ENCODE peak calls at places on chromosomes 1 and 21, in nine cellular contexts. One of them, this sample, is unnamed.

GRCh38 chr1:9145021-9145668 is 16.2 kb upstream of the GPR157 start:
- DNase-seq in MG63: peak
- DNase-seq in IMR-90: peak
- DNase-seq in right cardiac atrium: no peak
- DNase-seq in upper lobe of right lung: no peak
- DNase-seq in PC-3: peak
- DNase-seq in coronary artery: no peak
- DNase-seq in GM23338: no peak
- DNase-seq in suprapubic skin: no peak
- DNase-seq in this sample: peak

GRCh38 chr21:39681845-39682244 is 63.1 kb upstream of the IGSF5 start:
- DNase-seq in MG63: no peak
- DNase-seq in IMR-90: peak
- DNase-seq in right cardiac atrium: no peak
- DNase-seq in upper lobe of right lung: no peak
- DNase-seq in PC-3: no peak
- DNase-seq in coronary artery: no peak
- DNase-seq in GM23338: no peak
- DNase-seq in suprapubic skin: no peak
- DNase-seq in this sample: peak

GRCh38 chr1:51070640-51071039 is 31.4 kb upstream of the C1orf185 start:
- DNase-seq in MG63: no peak
- DNase-seq in IMR-90: peak
- DNase-seq in right cardiac atrium: no peak
- DNase-seq in upper lobe of right lung: no peak
- DNase-seq in PC-3: peak
- DNase-seq in coronary artery: no peak
- DNase-seq in GM23338: no peak
- DNase-seq in suprapubic skin: no peak
- DNase-seq in this sample: peak

GRCh38 chr1:61980561-61980960 is 214.1 kb upstream of the L1TD1 start:
- DNase-seq in MG63: no peak
- DNase-seq in IMR-90: no peak
- DNase-seq in right cardiac atrium: no peak
- DNase-seq in upper lobe of right lung: no peak
- DNase-seq in PC-3: no peak
- DNase-seq in coronary artery: no peak
- DNase-seq in GM23338: peak
- DNase-seq in suprapubic skin: no peak
- DNase-seq in this sample: peak

GRCh38 chr21:29625990-29626389 is 313.8 kb downstream of the GRIK1 start:
- DNase-seq in MG63: no peak
- DNase-seq in IMR-90: no peak
- DNase-seq in right cardiac atrium: no peak
- DNase-seq in upper lobe of right lung: no peak
- DNase-seq in PC-3: no peak
- DNase-seq in coronary artery: no peak
- DNase-seq in GM23338: no peak
- DNase-seq in suprapubic skin: no peak
- DNase-seq in this sample: no peak

GRCh38 chr1:244633140-244633539 is 19.8 kb upstream of the DESI2 start:
- DNase-seq in MG63: no peak
- DNase-seq in IMR-90: no peak
- DNase-seq in right cardiac atrium: no peak
- DNase-seq in upper lobe of right lung: no peak
- DNase-seq in PC-3: no peak
- DNase-seq in coronary artery: no peak
- DNase-seq in GM23338: no peak
- DNase-seq in suprapubic skin: no peak
- DNase-seq in this sample: no peak

GRCh38 chr1:94526581-94526980 is 15.0 kb downstream of the F3 start:
- DNase-seq in MG63: no peak
- DNase-seq in IMR-90: no peak
- DNase-seq in right cardiac atrium: no peak
- DNase-seq in upper lobe of right lung: no peak
- DNase-seq in PC-3: no peak
- DNase-seq in coronary artery: no peak
- DNase-seq in GM23338: no peak
- DNase-seq in suprapubic skin: no peak
- DNase-seq in this sample: no peak

GRCh38 chr1:212463565-212464270 is 31.0 kb downstream of the NENF start:
- DNase-seq in MG63: no peak
- DNase-seq in IMR-90: no peak
- DNase-seq in right cardiac atrium: no peak
- DNase-seq in upper lobe of right lung: peak
- DNase-seq in PC-3: no peak
- DNase-seq in coronary artery: no peak
- DNase-seq in GM23338: no peak
- DNase-seq in suprapubic skin: no peak
- DNase-seq in this sample: no peak

GRCh38 chr1:216576246-216576645 is 147.0 kb downstream of the ESRRG start:
- DNase-seq in MG63: no peak
- DNase-seq in IMR-90: peak
- DNase-seq in right cardiac atrium: no peak
- DNase-seq in upper lobe of right lung: no peak
- DNase-seq in PC-3: no peak
- DNase-seq in coronary artery: no peak
- DNase-seq in GM23338: no peak
- DNase-seq in suprapubic skin: no peak
- DNase-seq in this sample: no peak

GRCh38 chr1:82979593-82980230 is 1019.2 kb downstream of the TTLL7 start:
- DNase-seq in MG63: no peak
- DNase-seq in IMR-90: no peak
- DNase-seq in right cardiac atrium: no peak
- DNase-seq in upper lobe of right lung: no peak
- DNase-seq in PC-3: no peak
- DNase-seq in coronary artery: no peak
- DNase-seq in GM23338: no peak
- DNase-seq in suprapubic skin: no peak
- DNase-seq in this sample: no peak

GRCh38 chr1:161506336-161507223 is 1.3 kb downstream of the FCGR2A start:
- DNase-seq in MG63: peak
- DNase-seq in IMR-90: peak
- DNase-seq in right cardiac atrium: peak
- DNase-seq in upper lobe of right lung: peak
- DNase-seq in PC-3: no peak
- DNase-seq in coronary artery: no peak
- DNase-seq in GM23338: peak
- DNase-seq in suprapubic skin: peak
- DNase-seq in this sample: peak

GRCh38 chr1:78652019-78652560 is 2.5 kb downstream of the IFI44 start:
- DNase-seq in MG63: peak
- DNase-seq in IMR-90: no peak
- DNase-seq in right cardiac atrium: no peak
- DNase-seq in upper lobe of right lung: no peak
- DNase-seq in PC-3: no peak
- DNase-seq in coronary artery: no peak
- DNase-seq in GM23338: no peak
- DNase-seq in suprapubic skin: no peak
- DNase-seq in this sample: no peak
- H3K4me3 ChIP-seq in MG63: peak
- H3K4me3 ChIP-seq in IMR-90: no peak
- H3K4me3 ChIP-seq in right cardiac atrium: peak
- H3K4me3 ChIP-seq in upper lobe of right lung: peak
- H3K4me3 ChIP-seq in PC-3: no peak
- H3K4me3 ChIP-seq in coronary artery: peak
- H3K4me3 ChIP-seq in GM23338: no peak
- H3K4me3 ChIP-seq in suprapubic skin: peak
- H3K4me3 ChIP-seq in this sample: peak

DNA sequence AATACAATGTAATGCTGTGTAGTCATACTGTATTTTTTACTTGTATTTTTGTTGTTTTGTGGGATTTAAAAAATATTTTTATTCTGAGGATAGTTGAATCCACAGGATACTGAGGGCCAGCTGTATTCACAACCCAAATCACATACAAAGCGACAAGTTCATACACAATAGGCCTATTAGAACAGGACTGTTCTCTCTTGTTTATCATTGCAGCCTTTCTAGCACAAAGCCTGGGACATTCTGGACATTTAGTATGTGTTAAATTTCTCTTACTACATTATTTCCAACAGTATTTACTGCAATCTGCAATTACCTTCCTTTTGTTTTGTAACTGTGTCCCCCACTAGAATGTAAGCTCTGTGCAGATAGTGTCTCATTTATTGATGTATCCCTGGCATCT is 65.4 kb downstream of the SLC35A3 start:
- DNase-seq in MG63: no peak
- DNase-seq in IMR-90: no peak
- DNase-seq in right cardiac atrium: no peak
- DNase-seq in upper lobe of right lung: no peak
- DNase-seq in PC-3: no peak
- DNase-seq in coronary artery: no peak
- DNase-seq in GM23338: no peak
- DNase-seq in suprapubic skin: no peak
- DNase-seq in this sample: no peak
- H3K4me3 ChIP-seq in MG63: no peak
- H3K4me3 ChIP-seq in IMR-90: no peak
- H3K4me3 ChIP-seq in right cardiac atrium: no peak
- H3K4me3 ChIP-seq in upper lobe of right lung: no peak
- H3K4me3 ChIP-seq in PC-3: no peak
- H3K4me3 ChIP-seq in coronary artery: no peak
- H3K4me3 ChIP-seq in GM23338: no peak
- H3K4me3 ChIP-seq in suprapubic skin: no peak
- H3K4me3 ChIP-seq in this sample: no peak

GRCh38 chr1:10189659-10190058 is 20.7 kb upstream of the KIF1B start:
- DNase-seq in MG63: no peak
- DNase-seq in IMR-90: no peak
- DNase-seq in right cardiac atrium: no peak
- DNase-seq in upper lobe of right lung: no peak
- DNase-seq in PC-3: no peak
- DNase-seq in coronary artery: no peak
- DNase-seq in GM23338: no peak
- DNase-seq in suprapubic skin: no peak
- DNase-seq in this sample: no peak
- H3K4me3 ChIP-seq in MG63: no peak
- H3K4me3 ChIP-seq in IMR-90: no peak
- H3K4me3 ChIP-seq in right cardiac atrium: no peak
- H3K4me3 ChIP-seq in upper lobe of right lung: no peak
- H3K4me3 ChIP-seq in PC-3: no peak
- H3K4me3 ChIP-seq in coronary artery: no peak
- H3K4me3 ChIP-seq in GM23338: no peak
- H3K4me3 ChIP-seq in suprapubic skin: no peak
- H3K4me3 ChIP-seq in this sample: no peak

GRCh38 chr1:109391161-109391556 is 6.6 kb downstream of the SORT1 start:
- DNase-seq in MG63: no peak
- DNase-seq in IMR-90: peak
- DNase-seq in right cardiac atrium: no peak
- DNase-seq in upper lobe of right lung: no peak
- DNase-seq in PC-3: peak
- DNase-seq in coronary artery: no peak
- DNase-seq in GM23338: no peak
- DNase-seq in suprapubic skin: no peak
- DNase-seq in this sample: peak

GRCh38 chr1:109389638-109390341 is 7.9 kb downstream of the SORT1 start:
- DNase-seq in MG63: no peak
- DNase-seq in IMR-90: no peak
- DNase-seq in right cardiac atrium: no peak
- DNase-seq in upper lobe of right lung: no peak
- DNase-seq in PC-3: no peak
- DNase-seq in coronary artery: no peak
- DNase-seq in GM23338: no peak
- DNase-seq in suprapubic skin: no peak
- DNase-seq in this sample: no peak

GRCh38 chr1:109392788-109393580 is 4.7 kb downstream of the SORT1 start:
- DNase-seq in MG63: no peak
- DNase-seq in IMR-90: peak
- DNase-seq in right cardiac atrium: peak
- DNase-seq in upper lobe of right lung: peak
- DNase-seq in PC-3: peak
- DNase-seq in coronary artery: peak
- DNase-seq in GM23338: no peak
- DNase-seq in suprapubic skin: no peak
- DNase-seq in this sample: peak

GRCh38 chr1:109392037-109392787 is 5.5 kb downstream of the SORT1 start:
- DNase-seq in MG63: no peak
- DNase-seq in IMR-90: no peak
- DNase-seq in right cardiac atrium: peak
- DNase-seq in upper lobe of right lung: no peak
- DNase-seq in PC-3: no peak
- DNase-seq in coronary artery: peak
- DNase-seq in GM23338: no peak
- DNase-seq in suprapubic skin: no peak
- DNase-seq in this sample: no peak

DNA sequence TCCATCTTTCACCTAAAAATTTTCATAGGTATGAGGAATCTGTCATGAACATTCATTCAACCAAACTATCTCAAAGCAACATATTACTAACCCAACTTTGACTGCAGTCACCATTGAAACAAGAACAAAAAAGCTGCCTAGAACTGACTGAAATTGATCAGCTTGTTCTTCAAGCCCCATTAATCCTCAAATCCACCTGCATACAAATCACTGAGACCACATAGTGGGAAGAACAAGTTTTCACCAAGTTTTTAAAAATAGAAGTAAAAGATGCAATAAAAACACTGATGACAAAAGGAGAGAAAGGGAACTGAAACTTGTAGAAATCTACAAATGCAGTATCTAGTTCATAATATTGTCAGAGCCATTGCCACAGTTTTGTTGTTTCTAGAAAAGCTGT is 6.1 kb downstream of the SORT1 start:
- DNase-seq in MG63: no peak
- DNase-seq in IMR-90: no peak
- DNase-seq in right cardiac atrium: no peak
- DNase-seq in upper lobe of right lung: no peak
- DNase-seq in PC-3: no peak
- DNase-seq in coronary artery: no peak
- DNase-seq in GM23338: no peak
- DNase-seq in suprapubic skin: no peak
- DNase-seq in this sample: no peak
- H3K4me3 ChIP-seq in MG63: no peak
- H3K4me3 ChIP-seq in IMR-90: no peak
- H3K4me3 ChIP-seq in right cardiac atrium: peak
- H3K4me3 ChIP-seq in upper lobe of right lung: peak
- H3K4me3 ChIP-seq in PC-3: no peak
- H3K4me3 ChIP-seq in coronary artery: peak
- H3K4me3 ChIP-seq in GM23338: no peak
- H3K4me3 ChIP-seq in suprapubic skin: peak
- H3K4me3 ChIP-seq in this sample: no peak

This sample was measured in AG10803.